ENCODE peak calls at places on chromosome 12, in six cellular contexts. One of them, this sample, is unnamed.

GRCh38 chr12:62484234-62484633 is 17.6 kb downstream of the MON2 start:
- DNase-seq in AG04450: no peak
- DNase-seq in trophoblast cell: no peak
- DNase-seq in fibroblast of lung: no peak
- DNase-seq in aorta: no peak
- DNase-seq in thoracic aorta: no peak
- DNase-seq in this sample: no peak

GRCh38 chr12:32499048-32499447 is 99.7 kb downstream of the FGD4 start:
- DNase-seq in fibroblast of lung: no peak
- DNase-seq in AG04450: no peak
- DNase-seq in trophoblast cell: no peak
- DNase-seq in aorta: no peak
- DNase-seq in thoracic aorta: no peak
- DNase-seq in this sample: no peak

GRCh38 chr12:86249856-86250255 is 6.3 kb downstream of the MGAT4C start:
- DNase-seq in aorta: no peak
- DNase-seq in thoracic aorta: no peak
- DNase-seq in fibroblast of lung: peak
- DNase-seq in trophoblast cell: no peak
- DNase-seq in AG04450: peak
- DNase-seq in this sample: no peak

GRCh38 chr12:46153267-46153872 is 115.5 kb downstream of the SLC38A1 start:
- DNase-seq in trophoblast cell: no peak
- DNase-seq in aorta: no peak
- DNase-seq in AG04450: no peak
- DNase-seq in fibroblast of lung: peak
- DNase-seq in thoracic aorta: no peak
- DNase-seq in this sample: no peak

GRCh38 chr12:101891462-101891971 is 14.1 kb downstream of the DRAM1 start:
- DNase-seq in thoracic aorta: no peak
- DNase-seq in aorta: no peak
- DNase-seq in fibroblast of lung: peak
- DNase-seq in trophoblast cell: no peak
- DNase-seq in AG04450: peak
- DNase-seq in this sample: no peak

GRCh38 chr12:52539024-52539820 is 13.7 kb downstream of the KRT71 start:
- DNase-seq in AG04450: peak
- DNase-seq in aorta: peak
- DNase-seq in thoracic aorta: no peak
- DNase-seq in fibroblast of lung: peak
- DNase-seq in trophoblast cell: no peak
- DNase-seq in this sample: no peak

GRCh38 chr12:122022393-122023338 is 982 bp downstream of the BCL7A start:
- DNase-seq in aorta: no peak
- DNase-seq in fibroblast of lung: no peak
- DNase-seq in trophoblast cell: no peak
- DNase-seq in AG04450: no peak
- DNase-seq in thoracic aorta: no peak
- DNase-seq in this sample: no peak

GRCh38 chr12:101697930-101698781 is 716 bp downstream of the CHPT1 start:
- DNase-seq in aorta: peak
- DNase-seq in thoracic aorta: no peak
- DNase-seq in AG04450: no peak
- DNase-seq in trophoblast cell: peak
- DNase-seq in fibroblast of lung: peak
- DNase-seq in this sample: no peak

GRCh38 chr12:122106891-122107660 is 28.5 kb downstream of the MLXIP start:
- DNase-seq in thoracic aorta: no peak
- DNase-seq in aorta: no peak
- DNase-seq in trophoblast cell: no peak
- DNase-seq in AG04450: no peak
- DNase-seq in fibroblast of lung: peak
- DNase-seq in this sample: no peak

GRCh38 chr12:124336742-124337520 is 42.0 kb downstream of the RFLNA start:
- DNase-seq in thoracic aorta: no peak
- DNase-seq in aorta: no peak
- DNase-seq in trophoblast cell: no peak
- DNase-seq in fibroblast of lung: no peak
- DNase-seq in AG04450: no peak
- DNase-seq in this sample: no peak

DNA sequence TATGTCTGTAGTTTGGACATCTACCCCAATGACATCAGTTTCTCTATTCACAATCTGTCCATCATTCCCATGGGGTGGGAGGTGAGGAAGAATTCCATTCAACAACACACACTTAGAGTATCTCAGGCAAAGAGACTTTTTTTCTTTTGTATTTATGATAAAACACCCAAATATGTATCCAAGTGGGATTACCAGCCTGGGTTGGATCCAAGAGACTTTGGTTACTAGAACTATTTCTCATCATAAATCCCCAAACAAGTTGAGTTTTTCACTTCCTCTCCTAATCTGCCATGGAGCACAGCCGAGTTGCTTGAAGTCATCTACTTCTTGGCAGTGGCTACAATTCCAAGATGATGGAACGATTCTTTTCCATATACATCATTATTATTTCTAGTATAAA is 209.2 kb upstream of the HMGA2 start:
- DNase-seq in aorta: no peak
- DNase-seq in fibroblast of lung: peak
- DNase-seq in thoracic aorta: no peak
- DNase-seq in AG04450: peak
- DNase-seq in trophoblast cell: no peak
- DNase-seq in this sample: no peak
- H3K27ac ChIP-seq in aorta: no peak
- H3K27ac ChIP-seq in fibroblast of lung: peak
- H3K27ac ChIP-seq in thoracic aorta: no peak
- H3K27ac ChIP-seq in AG04450: peak
- H3K27ac ChIP-seq in trophoblast cell: no peak
- H3K27ac ChIP-seq in this sample: no peak

GRCh38 chr12:8127138-8127537 is 3.7 kb downstream of the CLEC4A start:
- DNase-seq in fibroblast of lung: no peak
- DNase-seq in AG04450: no peak
- DNase-seq in thoracic aorta: no peak
- DNase-seq in aorta: no peak
- DNase-seq in trophoblast cell: no peak
- DNase-seq in this sample: no peak

GRCh38 chr12:8120072-8120713 is 3.2 kb upstream of the CLEC4A start:
- DNase-seq in trophoblast cell: no peak
- DNase-seq in aorta: no peak
- DNase-seq in thoracic aorta: no peak
- DNase-seq in AG04450: no peak
- DNase-seq in fibroblast of lung: no peak
- DNase-seq in this sample: no peak

DNA sequence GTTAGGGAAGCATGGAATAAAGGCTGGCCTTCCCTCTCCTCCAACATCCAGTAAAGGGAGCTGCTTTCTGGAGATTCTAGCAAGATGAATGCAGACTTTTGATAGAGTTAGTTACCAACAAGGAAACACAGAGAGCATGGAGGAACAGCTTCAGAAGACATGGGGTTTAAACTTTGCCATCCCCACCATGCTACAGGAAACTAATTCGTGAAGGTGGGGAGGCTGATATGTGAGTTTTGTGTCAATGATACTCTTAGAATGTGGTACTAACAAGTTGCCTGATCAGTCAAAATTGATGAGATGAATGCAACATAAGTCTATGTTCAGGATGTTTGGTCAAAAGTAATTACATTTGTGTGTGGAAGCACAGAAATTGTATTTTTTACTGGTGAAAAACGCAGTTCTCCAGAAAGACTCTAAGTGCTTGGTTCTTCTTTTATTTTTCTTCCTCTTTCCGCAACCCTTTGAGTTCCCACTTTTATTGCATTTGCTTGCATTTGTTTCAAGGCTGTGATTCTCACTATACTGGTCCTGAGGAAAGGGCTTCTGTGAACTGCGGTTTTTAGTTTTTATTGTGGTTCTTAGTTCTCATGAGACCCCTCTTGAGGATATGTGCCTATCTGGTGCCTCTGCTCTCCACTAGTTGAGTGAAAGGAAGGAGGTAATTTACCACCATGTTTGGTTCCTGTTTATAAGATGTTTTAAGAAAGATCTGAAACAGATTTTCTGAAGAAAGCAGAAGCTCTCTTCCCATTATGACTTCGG is at the start of gene CLEC4A:
- DNase-seq in AG04450: no peak
- DNase-seq in aorta: no peak
- DNase-seq in thoracic aorta: no peak
- DNase-seq in trophoblast cell: no peak
- DNase-seq in fibroblast of lung: no peak
- DNase-seq in this sample: no peak
- H3K27ac ChIP-seq in AG04450: no peak
- H3K27ac ChIP-seq in aorta: no peak
- H3K27ac ChIP-seq in thoracic aorta: no peak
- H3K27ac ChIP-seq in trophoblast cell: no peak
- H3K27ac ChIP-seq in fibroblast of lung: no peak
- H3K27ac ChIP-seq in this sample: no peak

GRCh38 chr12:57476162-57476992 is 3.3 kb downstream of the ARHGAP9 start:
- DNase-seq in AG04450: no peak
- DNase-seq in fibroblast of lung: no peak
- DNase-seq in aorta: peak
- DNase-seq in trophoblast cell: no peak
- DNase-seq in thoracic aorta: no peak
- DNase-seq in this sample: no peak

GRCh38 chr12:57477710-57478681 is 1.7 kb downstream of the ARHGAP9 start:
- DNase-seq in AG04450: no peak
- DNase-seq in fibroblast of lung: no peak
- DNase-seq in trophoblast cell: peak
- DNase-seq in thoracic aorta: no peak
- DNase-seq in aorta: peak
- DNase-seq in this sample: no peak

GRCh38 chr12:57475271-57476161 is 4.2 kb downstream of the ARHGAP9 start:
- DNase-seq in thoracic aorta: no peak
- DNase-seq in aorta: no peak
- DNase-seq in trophoblast cell: no peak
- DNase-seq in fibroblast of lung: no peak
- DNase-seq in AG04450: no peak
- DNase-seq in this sample: no peak

GRCh38 chr12:57479043-57479375 is 657 bp downstream of the ARHGAP9 start:
- DNase-seq in aorta: peak
- DNase-seq in fibroblast of lung: no peak
- DNase-seq in AG04450: no peak
- DNase-seq in thoracic aorta: no peak
- DNase-seq in trophoblast cell: no peak
- DNase-seq in this sample: no peak

GRCh38 chr12:57476993-57477709 is 2.5 kb downstream of the ARHGAP9 start:
- DNase-seq in thoracic aorta: no peak
- DNase-seq in trophoblast cell: no peak
- DNase-seq in fibroblast of lung: no peak
- DNase-seq in aorta: peak
- DNase-seq in AG04450: no peak
- DNase-seq in this sample: no peak
- H3K27ac ChIP-seq in thoracic aorta: no peak
- H3K27ac ChIP-seq in trophoblast cell: no peak
- H3K27ac ChIP-seq in fibroblast of lung: no peak
- H3K27ac ChIP-seq in aorta: no peak
- H3K27ac ChIP-seq in AG04450: no peak
- H3K27ac ChIP-seq in this sample: no peak

GRCh38 chr12:3216726-3217682 is 139.8 kb downstream of the TSPAN9 start:
- DNase-seq in fibroblast of lung: peak
- DNase-seq in aorta: peak
- DNase-seq in trophoblast cell: no peak
- DNase-seq in AG04450: no peak
- DNase-seq in thoracic aorta: peak
- DNase-seq in this sample: peak

GRCh38 chr12:3215410-3215975 is 138.3 kb downstream of the TSPAN9 start:
- DNase-seq in AG04450: no peak
- DNase-seq in trophoblast cell: no peak
- DNase-seq in fibroblast of lung: no peak
- DNase-seq in thoracic aorta: no peak
- DNase-seq in aorta: no peak
- DNase-seq in this sample: no peak

GRCh38 chr12:3217683-3218079 is 140.5 kb downstream of the TSPAN9 start:
- DNase-seq in fibroblast of lung: no peak
- DNase-seq in aorta: no peak
- DNase-seq in AG04450: no peak
- DNase-seq in trophoblast cell: no peak
- DNase-seq in thoracic aorta: no peak
- DNase-seq in this sample: no peak

GRCh38 chr12:3214508-3215365 is 137.6 kb downstream of the TSPAN9 start:
- DNase-seq in AG04450: no peak
- DNase-seq in aorta: no peak
- DNase-seq in trophoblast cell: no peak
- DNase-seq in thoracic aorta: no peak
- DNase-seq in fibroblast of lung: no peak
- DNase-seq in this sample: no peak

DNA sequence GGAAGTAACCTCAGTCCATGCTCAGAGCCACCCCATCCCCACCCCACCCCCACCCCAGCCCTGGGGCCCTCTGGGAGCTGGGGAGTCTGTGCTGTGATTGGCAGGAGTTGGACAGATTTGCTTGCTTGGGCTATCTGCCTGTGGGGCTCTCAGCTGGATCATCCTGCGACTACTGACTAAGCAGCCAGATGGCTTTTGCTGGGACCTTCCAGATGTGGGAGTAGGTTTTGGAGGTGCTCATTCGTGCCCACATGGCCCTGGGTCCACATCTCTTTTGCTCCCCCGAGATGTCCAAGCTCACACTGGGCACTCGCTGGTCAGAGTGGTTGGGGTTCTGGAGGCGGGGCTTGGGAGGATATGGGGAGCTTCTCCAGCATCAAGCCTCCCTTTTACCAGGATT is 138.9 kb downstream of the TSPAN9 start:
- DNase-seq in thoracic aorta: no peak
- DNase-seq in fibroblast of lung: no peak
- DNase-seq in trophoblast cell: no peak
- DNase-seq in AG04450: no peak
- DNase-seq in aorta: no peak
- DNase-seq in this sample: no peak
- H3K27ac ChIP-seq in thoracic aorta: peak
- H3K27ac ChIP-seq in fibroblast of lung: no peak
- H3K27ac ChIP-seq in trophoblast cell: no peak
- H3K27ac ChIP-seq in AG04450: no peak
- H3K27ac ChIP-seq in aorta: no peak
- H3K27ac ChIP-seq in this sample: no peak

GRCh38 chr12:5173511-5174011 is 129.9 kb downstream of the KCNA5 start:
- DNase-seq in aorta: no peak
- DNase-seq in trophoblast cell: no peak
- DNase-seq in fibroblast of lung: no peak
- DNase-seq in AG04450: no peak
- DNase-seq in thoracic aorta: no peak
- DNase-seq in this sample: no peak

GRCh38 chr12:5172886-5173285 is 129.2 kb downstream of the KCNA5 start:
- DNase-seq in AG04450: no peak
- DNase-seq in aorta: no peak
- DNase-seq in trophoblast cell: no peak
- DNase-seq in fibroblast of lung: no peak
- DNase-seq in thoracic aorta: no peak
- DNase-seq in this sample: no peak

GRCh38 chr12:5177731-5178130 is 134.1 kb downstream of the KCNA5 start:
- DNase-seq in trophoblast cell: no peak
- DNase-seq in AG04450: no peak
- DNase-seq in fibroblast of lung: no peak
- DNase-seq in aorta: no peak
- DNase-seq in thoracic aorta: no peak
- DNase-seq in this sample: no peak

GRCh38 chr12:5176058-5176457 is 132.4 kb downstream of the KCNA5 start:
- DNase-seq in trophoblast cell: no peak
- DNase-seq in fibroblast of lung: no peak
- DNase-seq in AG04450: no peak
- DNase-seq in aorta: no peak
- DNase-seq in thoracic aorta: no peak
- DNase-seq in this sample: no peak

GRCh38 chr12:5177096-5177495 is 133.4 kb downstream of the KCNA5 start:
- DNase-seq in thoracic aorta: no peak
- DNase-seq in trophoblast cell: no peak
- DNase-seq in fibroblast of lung: no peak
- DNase-seq in aorta: no peak
- DNase-seq in AG04450: no peak
- DNase-seq in this sample: no peak
- H3K27ac ChIP-seq in thoracic aorta: no peak
- H3K27ac ChIP-seq in trophoblast cell: no peak
- H3K27ac ChIP-seq in fibroblast of lung: no peak
- H3K27ac ChIP-seq in aorta: no peak
- H3K27ac ChIP-seq in AG04450: no peak
- H3K27ac ChIP-seq in this sample: no peak

This sample was measured in epithelial cell of prostate.